ENCODE peak calls at places on chromosome 17, in four cellular contexts. One of them, this sample, is unnamed.
A peak's percentile ranks its signal among the peaks of the same experiment; 100 is the strongest.

GRCh38 chr17:9195961-9196668 is 174.8 kb downstream of the NTN1 start:
- DNase-seq in esophagus squamous epithelium: no peak
- DNase-seq in BE2C: no peak
- DNase-seq in cardiac muscle cell: peak; percentile 44
- DNase-seq in this sample: no peak

GRCh38 chr17:2071421-2072281 is 16.7 kb downstream of the HIC1 start:
- DNase-seq in cardiac muscle cell: no peak
- DNase-seq in BE2C: no peak
- DNase-seq in esophagus squamous epithelium: no peak
- DNase-seq in this sample: no peak

GRCh38 chr17:8979715-8980114 is 14.2 kb upstream of the PIK3R5 start:
- DNase-seq in esophagus squamous epithelium: no peak
- DNase-seq in BE2C: no peak
- DNase-seq in cardiac muscle cell: no peak
- DNase-seq in this sample: no peak

GRCh38 chr17:74632196-74632540 is 8.6 kb upstream of the CD300E start:
- DNase-seq in cardiac muscle cell: no peak
- DNase-seq in BE2C: no peak
- DNase-seq in esophagus squamous epithelium: no peak
- DNase-seq in this sample: no peak

GRCh38 chr17:64385187-64386083 is 5.2 kb downstream of the PECAM1 start:
- DNase-seq in BE2C: no peak
- DNase-seq in esophagus squamous epithelium: no peak
- DNase-seq in cardiac muscle cell: no peak
- DNase-seq in this sample: no peak

GRCh38 chr17:10616502-10617119 is 40.5 kb downstream of the MYH3 start:
- DNase-seq in cardiac muscle cell: peak; percentile 85
- DNase-seq in BE2C: peak; percentile 71
- DNase-seq in esophagus squamous epithelium: no peak
- DNase-seq in this sample: no peak

GRCh38 chr17:59872351-59872750 is 20.4 kb downstream of the TUBD1 start:
- DNase-seq in esophagus squamous epithelium: no peak
- DNase-seq in BE2C: no peak
- DNase-seq in cardiac muscle cell: no peak
- DNase-seq in this sample: no peak

GRCh38 chr17:63790057-63790456 is 16.1 kb downstream of the DDX42 start:
- DNase-seq in cardiac muscle cell: no peak
- DNase-seq in BE2C: no peak
- DNase-seq in esophagus squamous epithelium: no peak
- DNase-seq in this sample: no peak

GRCh38 chr17:60559995-60560859 is 34.2 kb upstream of the APPBP2 start:
- DNase-seq in esophagus squamous epithelium: no peak
- DNase-seq in BE2C: no peak
- DNase-seq in cardiac muscle cell: no peak
- DNase-seq in this sample: no peak

GRCh38 chr17:81920612-81921530 is 2.9 kb upstream of the SIRT7 start:
- DNase-seq in BE2C: no peak
- DNase-seq in esophagus squamous epithelium: no peak
- DNase-seq in cardiac muscle cell: no peak
- DNase-seq in this sample: no peak

GRCh38 chr17:40190197-40191021 is 13.1 kb downstream of the RAPGEFL1 start:
- DNase-seq in cardiac muscle cell: peak; percentile 34
- DNase-seq in BE2C: peak; percentile 78
- DNase-seq in esophagus squamous epithelium: no peak
- DNase-seq in this sample: no peak

GRCh38 chr17:8925808-8926207 is 39.7 kb downstream of the PIK3R5 start:
- DNase-seq in cardiac muscle cell: no peak
- DNase-seq in esophagus squamous epithelium: no peak
- DNase-seq in BE2C: no peak
- DNase-seq in this sample: no peak

GRCh38 chr17:42088736-42089135 is 9.5 kb downstream of the ZNF385C start:
- DNase-seq in BE2C: no peak
- DNase-seq in cardiac muscle cell: no peak
- DNase-seq in esophagus squamous epithelium: no peak
- DNase-seq in this sample: no peak

DNA sequence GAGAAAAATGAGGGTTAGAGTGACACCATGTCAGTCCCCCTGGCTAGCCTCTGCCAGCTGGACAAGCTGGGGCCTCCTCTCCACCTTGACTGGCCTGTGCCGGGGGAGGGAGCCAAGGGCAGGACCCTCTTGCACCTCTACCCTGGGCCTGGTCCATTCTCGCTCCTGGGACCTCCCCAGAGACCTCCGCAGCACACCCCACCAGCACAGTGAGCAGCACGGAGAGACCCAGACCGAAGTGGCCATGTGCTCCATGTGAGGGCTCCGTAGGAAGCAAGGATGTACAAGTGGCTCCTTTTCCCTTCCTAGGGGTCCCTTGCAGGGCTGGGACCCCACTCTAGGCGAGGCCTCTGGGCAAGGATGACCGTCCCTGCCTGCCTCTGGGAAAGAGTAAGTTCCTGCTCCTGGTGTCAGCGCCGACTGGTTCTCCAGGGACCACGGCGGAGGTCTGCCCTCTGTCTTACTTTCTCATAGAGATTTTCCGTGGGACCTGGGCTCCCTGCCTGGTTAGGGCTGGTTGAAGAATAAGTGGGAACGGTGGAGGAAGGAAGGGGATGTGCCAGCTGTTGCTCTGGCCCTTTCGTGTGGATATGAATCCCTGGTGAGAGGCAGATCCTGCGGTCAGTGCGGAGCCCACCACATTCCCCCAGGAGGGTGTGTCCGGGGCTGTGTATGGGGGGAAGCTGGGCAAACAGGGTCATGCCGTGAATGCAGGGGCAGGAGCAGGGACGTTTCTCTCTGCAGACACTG is 124.2 kb downstream of the METRNL start:
- DNase-seq in esophagus squamous epithelium: no peak
- DNase-seq in cardiac muscle cell: no peak
- DNase-seq in BE2C: peak; percentile 3
- DNase-seq in this sample: no peak
- H3K4me3 ChIP-seq in esophagus squamous epithelium: no peak overlapping the region
- H3K4me3 ChIP-seq in cardiac muscle cell: no peak overlapping the region
- H3K4me3 ChIP-seq in BE2C: no peak overlapping the region
- H3K4me3 ChIP-seq in this sample: no peak overlapping the region

DNA sequence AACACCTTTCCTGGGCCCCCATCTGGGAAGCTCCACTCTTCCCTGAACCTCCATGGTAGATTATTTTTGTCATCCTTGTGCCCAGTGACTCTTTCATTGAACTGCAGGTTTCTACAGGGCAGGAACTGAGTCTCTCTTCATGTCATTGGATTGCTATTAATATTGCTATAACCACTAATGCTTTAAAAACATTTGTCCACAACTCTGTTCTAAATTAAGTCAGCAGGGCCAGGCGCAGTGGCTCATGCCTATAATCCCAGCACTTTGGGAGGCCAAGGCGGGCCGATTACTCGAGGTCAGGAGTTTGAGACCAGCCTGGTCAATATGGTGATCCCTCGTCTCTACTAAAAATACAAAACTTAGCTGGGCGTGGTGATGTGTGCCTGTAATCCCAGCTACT is 51.2 kb upstream of the DLX4 start:
- DNase-seq in esophagus squamous epithelium: no peak
- DNase-seq in cardiac muscle cell: no peak
- DNase-seq in BE2C: no peak
- DNase-seq in this sample: no peak
- H3K9me3 ChIP-seq in esophagus squamous epithelium: no peaks in the 10 kb centered on the region
- H3K9me3 ChIP-seq in cardiac muscle cell: no peaks in the 10 kb centered on the region
- H3K9me3 ChIP-seq in BE2C: no peaks in the 10 kb centered on the region
- H3K9me3 ChIP-seq in this sample: no peaks in the 10 kb centered on the region

GRCh38 chr17:79165756-79166473 is 91.3 kb downstream of the ENGASE start:
- DNase-seq in cardiac muscle cell: no peak
- DNase-seq in BE2C: no peak
- DNase-seq in esophagus squamous epithelium: no peak
- DNase-seq in this sample: no peak
- H3K4me3 ChIP-seq in cardiac muscle cell: no peak overlapping the region
- H3K4me3 ChIP-seq in BE2C: no peak overlapping the region
- H3K4me3 ChIP-seq in esophagus squamous epithelium: no peak overlapping the region
- H3K4me3 ChIP-seq in this sample: no peak overlapping the region

GRCh38 chr17:5097101-5097834 is 14.4 kb downstream of the ZNF232 start:
- DNase-seq in cardiac muscle cell: peak; percentile 87
- DNase-seq in esophagus squamous epithelium: no peak
- DNase-seq in BE2C: peak; percentile 51
- DNase-seq in this sample: no peak
- H3K9me3 ChIP-seq in cardiac muscle cell: peaks cover 3% of the 10 kb centered on the region
- H3K9me3 ChIP-seq in esophagus squamous epithelium: peaks cover 51% of the 10 kb centered on the region
- H3K9me3 ChIP-seq in BE2C: no peaks in the 10 kb centered on the region
- H3K9me3 ChIP-seq in this sample: peaks cover 11% of the 10 kb centered on the region

GRCh38 chr17:7281953-7282751 is 634 bp downstream of the SLC2A4 start:
- DNase-seq in cardiac muscle cell: peak; percentile 83
- DNase-seq in esophagus squamous epithelium: no peak
- DNase-seq in BE2C: no peak
- DNase-seq in this sample: no peak
- H3K4me3 ChIP-seq in cardiac muscle cell: peak overlapping the region; percentile 76
- H3K4me3 ChIP-seq in esophagus squamous epithelium: peak overlapping the region; percentile 31
- H3K4me3 ChIP-seq in BE2C: peak overlapping the region; percentile 55
- H3K4me3 ChIP-seq in this sample: peak overlapping the region; percentile 87

GRCh38 chr17:43778337-43779144 is at the start of gene DUSP3:
- DNase-seq in esophagus squamous epithelium: peak; percentile 39
- DNase-seq in cardiac muscle cell: peak; percentile 93
- DNase-seq in BE2C: peak; percentile 93
- DNase-seq in this sample: no peak

GRCh38 chr17:43769859-43770258 is 8.9 kb downstream of the DUSP3 start:
- DNase-seq in BE2C: no peak
- DNase-seq in esophagus squamous epithelium: no peak
- DNase-seq in cardiac muscle cell: no peak
- DNase-seq in this sample: no peak

GRCh38 chr17:43771463-43771862 is 7.3 kb downstream of the DUSP3 start:
- DNase-seq in BE2C: no peak
- DNase-seq in esophagus squamous epithelium: no peak
- DNase-seq in cardiac muscle cell: no peak
- DNase-seq in this sample: no peak

GRCh38 chr17:43772877-43773648 is 5.7 kb downstream of the DUSP3 start:
- DNase-seq in BE2C: no peak
- DNase-seq in esophagus squamous epithelium: no peak
- DNase-seq in cardiac muscle cell: no peak
- DNase-seq in this sample: no peak

GRCh38 chr17:43774304-43775250 is 4.2 kb downstream of the DUSP3 start:
- DNase-seq in esophagus squamous epithelium: no peak
- DNase-seq in BE2C: no peak
- DNase-seq in cardiac muscle cell: no peak
- DNase-seq in this sample: no peak
- H3K9me3 ChIP-seq in esophagus squamous epithelium: no peaks in the 10 kb centered on the region
- H3K9me3 ChIP-seq in BE2C: no peaks in the 10 kb centered on the region
- H3K9me3 ChIP-seq in cardiac muscle cell: no peaks in the 10 kb centered on the region
- H3K9me3 ChIP-seq in this sample: no peaks in the 10 kb centered on the region

DNA sequence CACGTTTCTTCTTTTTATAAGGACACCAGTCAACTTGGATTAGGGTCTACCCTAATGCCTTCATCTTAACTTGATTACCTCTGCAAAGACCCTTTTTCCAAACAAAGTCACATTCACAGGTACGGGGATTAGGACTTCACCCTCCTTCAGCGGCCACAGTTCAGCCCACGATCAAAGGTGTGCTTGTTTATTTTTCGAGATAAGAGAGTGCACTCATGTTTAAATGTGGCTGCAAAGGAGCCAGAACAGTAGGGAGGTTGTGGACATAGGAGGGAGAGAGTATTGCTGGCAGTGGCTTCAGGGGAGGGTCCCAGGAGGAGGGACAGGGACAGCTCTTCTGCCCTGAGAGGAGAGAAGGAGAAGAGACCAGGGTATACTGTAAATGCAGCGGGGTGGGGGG is 46.7 kb downstream of the MGAT5B start:
- DNase-seq in cardiac muscle cell: no peak
- DNase-seq in esophagus squamous epithelium: no peak
- DNase-seq in BE2C: no peak
- DNase-seq in this sample: no peak
- H3K4me3 ChIP-seq in cardiac muscle cell: no peak overlapping the region
- H3K4me3 ChIP-seq in esophagus squamous epithelium: no peak overlapping the region
- H3K4me3 ChIP-seq in BE2C: no peak overlapping the region
- H3K4me3 ChIP-seq in this sample: no peak overlapping the region

GRCh38 chr17:12027658-12028057 is 7.0 kb downstream of the MAP2K4 start:
- DNase-seq in esophagus squamous epithelium: no peak
- DNase-seq in cardiac muscle cell: no peak
- DNase-seq in BE2C: no peak
- DNase-seq in this sample: no peak

GRCh38 chr17:12020595-12021590 is at the start of gene MAP2K4:
- DNase-seq in cardiac muscle cell: peak; percentile 93
- DNase-seq in esophagus squamous epithelium: peak; percentile 68
- DNase-seq in BE2C: peak; percentile 83
- DNase-seq in this sample: no peak

GRCh38 chr17:12022310-12022709 is 1.6 kb downstream of the MAP2K4 start:
- DNase-seq in BE2C: no peak
- DNase-seq in esophagus squamous epithelium: no peak
- DNase-seq in cardiac muscle cell: no peak
- DNase-seq in this sample: no peak

GRCh38 chr17:12021604-12022003 is 927 bp downstream of the MAP2K4 start:
- DNase-seq in esophagus squamous epithelium: no peak
- DNase-seq in BE2C: no peak
- DNase-seq in cardiac muscle cell: peak; percentile 3
- DNase-seq in this sample: no peak

DNA sequence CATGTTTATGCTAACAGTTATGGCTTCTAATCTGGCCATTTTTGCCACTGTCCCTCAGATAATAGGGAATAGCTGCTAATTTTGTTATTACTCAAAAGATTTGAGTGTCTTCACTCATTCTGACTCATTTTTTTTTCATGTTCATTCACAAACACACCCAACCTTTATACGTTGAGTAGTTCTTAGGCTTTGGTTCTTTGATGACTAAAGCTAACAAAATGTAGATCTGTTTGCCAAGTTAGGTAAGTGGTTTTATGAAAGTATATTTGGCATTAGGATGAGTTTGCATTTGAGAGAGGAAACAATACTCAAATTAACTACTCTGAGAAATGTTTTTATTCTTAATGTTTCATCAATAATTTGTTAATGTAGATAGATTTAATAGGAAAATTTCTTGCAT is 3.7 kb downstream of the MAP2K4 start:
- DNase-seq in cardiac muscle cell: no peak
- DNase-seq in BE2C: no peak
- DNase-seq in esophagus squamous epithelium: no peak
- DNase-seq in this sample: no peak
- H3K9me3 ChIP-seq in cardiac muscle cell: no peaks in the 10 kb centered on the region
- H3K9me3 ChIP-seq in BE2C: no peaks in the 10 kb centered on the region
- H3K9me3 ChIP-seq in esophagus squamous epithelium: no peaks in the 10 kb centered on the region
- H3K9me3 ChIP-seq in this sample: no peaks in the 10 kb centered on the region